ENCODE peak calls at places on chromosomes 7 and 10, in nine cellular contexts. T, I, Q, E, D, F, U, K and R are unnamed samples.

GRCh38 chr10:31262672-31263071 is 56.3 kb upstream of the ZEB1 start:
- DNase-seq in T (no peak), I (no peak), Q (no peak), E (no peak), D (no peak), F (no peak), U (no peak), K (no peak), R (no peak)

GRCh38 chr10:4306871-4307270 is 519.1 kb upstream of the AKR1E2 start:
- DNase-seq in T (no peak), I (no peak), Q (no peak), E (no peak), D (no peak), F (no peak), U (peak), K (no peak), R (no peak)

GRCh38 chr7:66626236-66626957 is 2.3 kb upstream of the KCTD7 start:
- DNase-seq in T (no peak), I (no peak), Q (no peak), E (no peak), D (no peak), F (no peak), U (no peak), K (no peak), R (no peak)

GRCh38 chr7:23894891-23895569 is 185.0 kb downstream of the STK31 start:
- DNase-seq in T (no peak), I (peak), Q (no peak), E (no peak), D (no peak), F (no peak), U (no peak), K (no peak), R (no peak)

GRCh38 chr10:8173243-8173865 is 118.9 kb downstream of the GATA3 start:
- DNase-seq in T (no peak), I (no peak), Q (no peak), E (no peak), D (no peak), F (no peak), U (no peak), K (no peak), R (no peak)

GRCh38 chr10:32077896-32078295 is 21.7 kb upstream of the KIF5B start:
- DNase-seq in T (no peak), I (no peak), Q (no peak), E (no peak), D (no peak), F (no peak), U (no peak), K (no peak), R (no peak)

GRCh38 chr7:151351967-151352366 is 10.4 kb downstream of the NUB1 start:
- DNase-seq in T (no peak), I (peak), Q (no peak), E (no peak), D (peak), F (no peak), U (no peak), K (no peak), R (no peak)

GRCh38 chr7:128833939-128834310 is 3.7 kb downstream of the FLNC start:
- DNase-seq in T (no peak), I (no peak), Q (no peak), E (no peak), D (no peak), F (no peak), U (no peak), K (no peak), R (no peak)

GRCh38 chr7:154423219-154423618 is 371.0 kb downstream of the DPP6 start:
- DNase-seq in T (peak), I (no peak), Q (no peak), E (no peak), D (no peak), F (no peak), U (no peak), K (no peak), R (no peak)

GRCh38 chr7:152132812-152133211 is 107.3 kb downstream of the GALNT11 start:
- DNase-seq in T (no peak), I (no peak), Q (no peak), E (no peak), D (no peak), F (no peak), U (no peak), K (no peak), R (no peak)

GRCh38 chr10:128574616-128575210 is 448.5 kb upstream of the MKI67 start:
- DNase-seq in T (no peak), I (no peak), Q (no peak), E (peak), D (no peak), F (no peak), U (no peak), K (no peak), R (no peak)